ENCODE peak calls at places on chromosomes 4 and X, in eight cellular contexts. F, W, T, U, J, Q, D and Y are unnamed samples.

GRCh38 chr4:148795156-148795864 is 353.1 kb upstream of the NR3C2 start:
- DNase-seq in F (no peak), W (peak; percentile 10), T (peak; percentile 8), U (no peak), J (no peak), Q (no peak), D (no peak), Y (peak; percentile 64)

GRCh38 chr4:84697159-84697558 is 114.2 kb downstream of the CDS1 start:
- DNase-seq in F (no peak), W (no peak), T (no peak), U (no peak), J (no peak), Q (no peak), D (no peak), Y (no peak)

GRCh38 chr4:152935138-152935537 is 985 bp upstream of the FHDC1 start:
- DNase-seq in F (peak; percentile 36), W (peak; percentile 34), T (no peak), U (no peak), J (peak; percentile 48), Q (no peak), D (peak; percentile 82), Y (no peak)

GRCh38 chr4:103915224-103915869 is 195.6 kb upstream of the TACR3 start:
- DNase-seq in F (no peak), W (no peak), T (peak; percentile 6), U (no peak), J (peak; percentile 31), Q (peak; percentile 5), D (no peak), Y (no peak)

GRCh38 chr4:72860766-72861165 is 208.8 kb downstream of the COX18 start:
- DNase-seq in F (no peak), W (no peak), T (peak; percentile 51), U (no peak), J (no peak), Q (no peak), D (no peak), Y (no peak)

GRCh38 chr4:94649381-94650128 is 108.2 kb upstream of the BMPR1B start:
- DNase-seq in F (no peak), W (no peak), T (peak; percentile 28), U (no peak), J (no peak), Q (no peak), D (no peak), Y (no peak)

GRCh38 chrX:31258163-31258562 is 186.3 kb upstream of the FTHL17 start:
- DNase-seq in F (no peak), W (no peak), T (no peak), U (no peak), J (no peak), Q (no peak), D (no peak), Y (no peak)

GRCh38 chr4:81137446-81137845 is 77.6 kb downstream of the PRKG2 start:
- DNase-seq in F (no peak), W (no peak), T (no peak), U (no peak), J (no peak), Q (no peak), D (no peak), Y (no peak)

GRCh38 chr4:150720973-150721518 is 139.1 kb downstream of the MAB21L2 start:
- DNase-seq in F (no peak), W (no peak), T (no peak), U (no peak), J (no peak), Q (no peak), D (no peak), Y (no peak)

GRCh38 chr4:106365613-106366012 is 3.0 kb downstream of the GIMD1 start:
- DNase-seq in F (no peak), W (no peak), T (peak; percentile 87), U (no peak), J (no peak), Q (peak; percentile 87), D (no peak), Y (peak; percentile 82)

GRCh38 chr4:142817442-142817841 is 28.7 kb downstream of the INPP4B start:
- DNase-seq in F (no peak), W (no peak), T (peak; percentile 95), U (no peak), J (no peak), Q (peak; percentile 94), D (no peak), Y (peak; percentile 92)

GRCh38 chrX:11329016-11329415 is 35.8 kb downstream of the AMELX start:
- DNase-seq in F (no peak), W (no peak), T (peak; percentile 40), U (no peak), J (no peak), Q (no peak), D (no peak), Y (no peak)

GRCh38 chr4:114087596-114088230 is 108.3 kb upstream of the ARSJ start:
- DNase-seq in F (no peak), W (no peak), T (peak; percentile 90), U (no peak), J (no peak), Q (no peak), D (no peak), Y (peak; percentile 20)

GRCh38 chrX:49266536-49267445 is 2.3 kb upstream of the FOXP3 start:
- DNase-seq in F (no peak), W (no peak), T (no peak), U (no peak), J (no peak), Q (no peak), D (no peak), Y (no peak)

GRCh38 chr4:147056951-147057630 is 111.4 kb upstream of the TTC29 start:
- DNase-seq in F (no peak), W (no peak), T (peak; percentile 41), U (no peak), J (no peak), Q (peak; percentile 46), D (no peak), Y (peak; percentile 17)

GRCh38 chr4:130349745-130350144 is 1253.8 kb downstream of the C4orf33 start:
- DNase-seq in F (no peak), W (no peak), T (no peak), U (no peak), J (no peak), Q (no peak), D (no peak), Y (no peak)

GRCh38 chr4:38387348-38387747 is 276.7 kb upstream of the KLF3 start:
- DNase-seq in F (no peak), W (no peak), T (no peak), U (no peak), J (no peak), Q (no peak), D (peak; percentile 78), Y (no peak)

GRCh38 chrX:119948381-119948780 is 4.8 kb upstream of the NKAP start:
- DNase-seq in F (no peak), W (no peak), T (no peak), U (no peak), J (no peak), Q (no peak), D (no peak), Y (no peak)

GRCh38 chr4:89610236-89610635 is 226.7 kb downstream of the SNCA start:
- DNase-seq in F (no peak), W (no peak), T (no peak), U (no peak), J (no peak), Q (no peak), D (no peak), Y (no peak)

GRCh38 chr4:119209077-119209476 is 3.4 kb upstream of the USP53 start:
- DNase-seq in F (no peak), W (no peak), T (peak; percentile 96), U (no peak), J (peak; percentile 24), Q (peak; percentile 75), D (no peak), Y (peak; percentile 99)

GRCh38 chr4:123250843-123251242 is 145.8 kb upstream of the SPRY1 start:
- DNase-seq in F (no peak), W (no peak), T (peak; percentile 25), U (no peak), J (no peak), Q (no peak), D (no peak), Y (no peak)

GRCh38 chrX:28127662-28128061 is 146.4 kb upstream of the DCAF8L1 start:
- DNase-seq in F (no peak), W (no peak), T (no peak), U (no peak), J (no peak), Q (no peak), D (no peak), Y (peak; percentile 37)

GRCh38 chr4:182242793-182243192 is 409 bp upstream of the TENM3 start:
- DNase-seq in F (no peak), W (no peak), T (peak; percentile 78), U (no peak), J (no peak), Q (no peak), D (no peak), Y (no peak)

GRCh38 chrX:92231391-92231790 is 452.2 kb downstream of the PCDH11X start:
- DNase-seq in F (no peak), W (no peak), T (no peak), U (no peak), J (no peak), Q (no peak), D (no peak), Y (no peak)

GRCh38 chr4:185894481-185894880 is 82.5 kb upstream of the SORBS2 start:
- DNase-seq in F (no peak), W (no peak), T (no peak), U (no peak), J (no peak), Q (no peak), D (no peak), Y (no peak)

GRCh38 chrX:151954730-151955129 is 19.7 kb downstream of the GABRE start:
- DNase-seq in F (no peak), W (no peak), T (no peak), U (no peak), J (no peak), Q (no peak), D (no peak), Y (no peak)

GRCh38 chr4:24471623-24472510 is 112.5 kb downstream of the DHX15 start:
- DNase-seq in F (peak; percentile 24), W (peak; percentile 15), T (peak; percentile 24), U (peak; percentile 25), J (peak; percentile 29), Q (no peak), D (peak; percentile 34), Y (no peak)

GRCh38 chr4:17024430-17024829 is 126.0 kb upstream of the LDB2 start:
- DNase-seq in F (no peak), W (no peak), T (peak; percentile 52), U (no peak), J (no peak), Q (no peak), D (no peak), Y (no peak)

GRCh38 chr4:24141836-24142235 is 252.0 kb upstream of the PPARGC1A start:
- DNase-seq in F (no peak), W (no peak), T (peak; percentile 6), U (no peak), J (no peak), Q (no peak), D (no peak), Y (no peak)

GRCh38 chrX:6203462-6204215 is 25.0 kb downstream of the NLGN4X start:
- DNase-seq in F (no peak), W (no peak), T (no peak), U (no peak), J (no peak), Q (no peak), D (no peak), Y (no peak)

GRCh38 chrX:134676440-134676839 is 18.2 kb upstream of the PLAC1 start:
- DNase-seq in F (no peak), W (no peak), T (peak; percentile 79), U (no peak), J (no peak), Q (no peak), D (no peak), Y (peak; percentile 65)

GRCh38 chr4:53501561-53501960 is 89.7 kb downstream of the LNX1 start:
- DNase-seq in F (no peak), W (no peak), T (no peak), U (no peak), J (no peak), Q (no peak), D (no peak), Y (no peak)

GRCh38 chrX:152819732-152820131 is 10.8 kb downstream of the CETN2 start:
- DNase-seq in F (no peak), W (no peak), T (peak; percentile 52), U (no peak), J (no peak), Q (no peak), D (no peak), Y (peak; percentile 77)

GRCh38 chrX:16130707-16131106 is 7.3 kb downstream of the GRPR start:
- DNase-seq in F (no peak), W (no peak), T (no peak), U (no peak), J (no peak), Q (no peak), D (no peak), Y (no peak)